ENCODE peak calls at places on chromosome 4, in five cellular contexts. C is dorsolateral prefrontal cortex, E is body of pancreas, T is suprapubic skin, Q is right lobe of liver. K is an unnamed sample.

GRCh38 chr4:142331646-142332045 is 514.5 kb downstream of the INPP4B start:
- DNase-seq in C (no peak), E (no peak), T (no peak), Q (no peak), K (no peak)

GRCh38 chr4:101284546-101284945 is 62.8 kb downstream of the PPP3CA start:
- DNase-seq in C (no peak), E (no peak), T (no peak), Q (no peak), K (peak; percentile 60)

GRCh38 chr4:27357283-27357682 is 496.6 kb downstream of the STIM2 start:
- DNase-seq in C (no peak), E (no peak), T (no peak), Q (no peak), K (peak; percentile 9)

GRCh38 chr4:80010316-80010715 is 62.7 kb downstream of the ANTXR2 start:
- DNase-seq in C (no peak), E (no peak), T (no peak), Q (no peak), K (no peak)

GRCh38 chr4:168908859-168909390 is 101.1 kb downstream of the CBR4 start:
- DNase-seq in C (no peak), E (no peak), T (no peak), Q (no peak), K (no peak)

GRCh38 chr4:77636902-77637301 is 31.3 kb downstream of the CXCL13 start:
- DNase-seq in C (no peak), E (no peak), T (no peak), Q (no peak), K (peak; percentile 79)

GRCh38 chr4:40176602-40177001 is 20.2 kb upstream of the RHOH start:
- DNase-seq in C (no peak), E (peak; percentile 40), T (no peak), Q (no peak), K (peak; percentile 21)

GRCh38 chr4:39814403-39815185 is 116.7 kb downstream of the UBE2K start:
- DNase-seq in C (no peak), E (no peak), T (no peak), Q (no peak), K (peak; percentile 13)

GRCh38 chr4:75514949-75515612 is 808 bp downstream of the THAP6 start:
- DNase-seq in C (no peak), E (no peak), T (no peak), Q (no peak), K (no peak)

GRCh38 chr4:67035986-67036385 is 509.3 kb downstream of the CENPC start:
- DNase-seq in C (no peak), E (no peak), T (no peak), Q (no peak), K (peak; percentile 18)

GRCh38 chr4:47972721-47973120 is 43.8 kb downstream of the CNGA1 start:
- DNase-seq in C (no peak), E (no peak), T (no peak), Q (no peak), K (no peak)

GRCh38 chr4:159446266-159446976 is 343.5 kb downstream of the RAPGEF2 start:
- DNase-seq in C (peak; percentile 47), E (peak; percentile 41), T (no peak), Q (no peak), K (peak; percentile 80)

GRCh38 chr4:55608591-55608990 is 16.5 kb upstream of the PDCL2 start:
- DNase-seq in C (no peak), E (no peak), T (no peak), Q (no peak), K (no peak)
- H3K4me3 ChIP-seq in C (no peak overlapping the region), E (no peak overlapping the region), T (peak overlapping the region; percentile 3), Q (no peak overlapping the region), K (no peak overlapping the region)

GRCh38 chr4:119087121-119087520 is 48.5 kb upstream of the MYOZ2 start:
- DNase-seq in C (no peak), E (no peak), T (no peak), Q (no peak), K (peak; percentile 34)
- TF ChIP-seq CTCF in C (no peak), E (peak; percentile 52), T (peak; percentile 11), Q (peak; percentile 20), K (peak; percentile 35)

GRCh38 chr4:181503800-181504364 is 739.3 kb upstream of the TENM3 start:
- DNase-seq in C (no peak), E (no peak), T (no peak), Q (no peak), K (no peak)

GRCh38 chr4:181502611-181503010 is 740.6 kb upstream of the TENM3 start:
- DNase-seq in C (no peak), E (no peak), T (no peak), Q (no peak), K (no peak)

GRCh38 chr4:181509073-181509472 is 734.1 kb upstream of the TENM3 start:
- DNase-seq in C (no peak), E (no peak), T (no peak), Q (no peak), K (no peak)

DNA sequence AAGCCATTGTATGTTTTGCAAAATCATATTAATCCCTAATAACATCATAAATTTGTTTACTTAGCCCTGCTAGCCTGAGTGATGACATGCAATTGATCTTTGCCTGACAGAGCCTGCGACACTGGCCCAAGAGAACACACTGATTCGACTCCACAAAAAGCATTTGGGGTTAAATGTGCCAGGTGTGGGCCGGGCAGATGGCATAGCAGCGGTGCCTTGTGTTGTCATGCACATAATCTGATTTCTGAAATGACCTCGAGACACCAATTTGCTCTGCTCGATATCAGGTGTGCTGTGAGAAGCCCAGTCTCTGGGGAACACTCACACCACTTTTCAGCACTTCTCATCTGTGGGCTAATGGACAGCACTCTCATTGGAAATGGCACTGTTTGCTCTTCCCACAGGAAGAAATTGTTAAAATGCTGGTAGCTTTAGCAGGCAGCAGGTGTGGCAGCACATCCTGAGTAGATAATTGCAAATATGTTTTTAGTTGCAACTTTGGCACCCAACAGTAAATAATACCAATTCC is 738.3 kb upstream of the TENM3 start:
- DNase-seq in C (no peak), E (no peak), T (no peak), Q (no peak), K (peak; percentile 54)
- H3K4me3 ChIP-seq in C (no peak overlapping the region), E (no peak overlapping the region), T (no peak overlapping the region), Q (no peak overlapping the region), K (no peak overlapping the region)

GRCh38 chr4:2418652-2419571 is at the start of gene CFAP99:
- DNase-seq in C (peak; percentile 97), E (peak; percentile 99), T (peak; percentile 98), Q (peak; percentile 99), K (peak; percentile 98)
- TF ChIP-seq CTCF in C (peak; percentile 46), E (no peak), T (no peak), Q (peak; percentile 48), K (no peak)

DNA sequence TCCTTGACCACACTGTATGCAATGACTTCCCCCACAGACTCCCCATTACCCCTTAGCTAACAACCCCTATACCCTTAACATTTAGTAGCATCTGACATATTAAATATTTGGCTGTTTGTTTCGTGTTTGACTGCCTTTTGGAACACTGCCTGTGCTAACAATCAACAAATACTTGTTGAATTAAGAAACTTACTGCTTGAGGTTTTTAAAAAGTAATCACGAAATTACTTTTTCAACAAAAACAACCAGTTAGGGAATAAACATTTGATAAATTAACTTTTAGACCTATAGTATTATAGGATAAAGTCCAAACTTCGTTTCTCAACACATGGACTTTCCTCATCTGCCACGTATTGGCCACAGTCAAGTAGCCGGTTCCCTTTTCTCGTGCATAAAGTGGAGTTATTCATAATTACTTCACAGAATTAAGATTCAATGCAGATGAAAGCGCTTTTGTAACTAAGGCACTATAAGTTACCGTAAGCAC is 555 bp upstream of the ELMOD2 start:
- DNase-seq in C (no peak), E (no peak), T (no peak), Q (no peak), K (no peak)
- H3K4me3 ChIP-seq in C (peak overlapping the region; percentile 74), E (no peak overlapping the region), T (peak overlapping the region; percentile 81), Q (peak overlapping the region; percentile 80), K (no peak overlapping the region)

DNA sequence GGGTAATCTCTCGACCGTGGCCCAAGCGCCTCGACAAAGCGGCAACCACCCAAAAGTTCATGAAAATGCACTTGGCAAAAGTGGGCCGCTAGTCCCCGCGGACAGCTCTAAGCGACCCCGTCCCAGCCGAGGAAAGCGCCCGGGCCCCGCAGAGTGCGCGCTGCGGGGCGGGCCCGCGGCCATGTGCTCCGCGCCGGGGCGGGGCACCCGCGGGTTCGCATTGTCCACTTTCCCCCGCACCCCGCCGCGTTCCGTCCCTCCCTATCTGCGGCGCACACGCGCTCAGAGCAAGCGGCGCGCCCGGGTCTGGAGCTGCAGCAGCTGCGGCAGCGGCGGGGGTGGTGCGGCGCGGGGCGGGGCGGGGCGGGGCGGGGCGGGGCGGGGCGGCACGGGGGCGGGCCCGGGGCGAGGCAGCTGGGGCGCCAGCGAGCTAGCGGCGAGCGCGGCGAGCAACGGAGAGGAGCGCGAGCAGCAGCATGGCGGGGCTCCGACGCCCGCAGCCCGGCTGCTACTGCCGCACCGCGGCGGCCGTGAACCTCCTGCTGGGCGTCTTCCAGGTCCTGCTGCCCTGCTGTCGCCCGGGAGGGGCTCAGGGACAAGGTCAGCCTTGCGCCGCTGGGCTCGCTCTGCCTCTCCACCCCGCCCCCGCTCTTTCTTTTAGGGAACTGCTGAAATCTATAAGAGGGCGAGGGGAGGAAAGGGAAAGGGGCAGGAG is at the start of gene TMEM131L:
- DNase-seq in C (peak; percentile 78), E (peak; percentile 86), T (peak; percentile 74), Q (peak; percentile 93), K (peak; percentile 88)
- TF ChIP-seq CTCF in C (peak; percentile 18), E (peak; percentile 25), T (no peak), Q (peak; percentile 37), K (peak; percentile 14)

GRCh38 chr4:57064811-57065711 is 45.1 kb downstream of the IGFBP7 start:
- DNase-seq in C (no peak), E (peak; percentile 34), T (no peak), Q (no peak), K (peak; percentile 87)
- H3K4me3 ChIP-seq in C (no peak overlapping the region), E (no peak overlapping the region), T (no peak overlapping the region), Q (no peak overlapping the region), K (no peak overlapping the region)

DNA sequence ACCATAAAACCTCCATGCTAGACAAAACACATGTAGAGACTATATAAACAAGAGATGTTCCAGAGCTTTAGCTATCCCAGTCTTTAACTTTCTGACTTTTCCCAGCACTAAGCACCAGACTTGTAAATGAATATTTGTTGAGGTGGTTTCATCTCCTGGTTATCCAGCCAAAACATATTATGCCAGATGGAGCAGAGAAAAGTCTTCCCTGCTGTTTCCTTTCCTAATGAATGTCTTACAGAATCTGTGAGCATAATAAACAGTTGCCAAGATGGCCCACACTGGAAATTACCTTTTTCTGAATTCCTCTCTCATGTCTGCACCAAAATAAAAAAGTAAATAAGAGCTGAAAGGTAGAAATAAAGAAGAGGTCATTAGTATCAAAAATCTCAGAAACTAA is 159.2 kb downstream of the TECRL start:
- DNase-seq in C (no peak), E (no peak), T (no peak), Q (no peak), K (no peak)
- TF ChIP-seq CTCF in C (no peak), E (no peak), T (no peak), Q (no peak), K (no peak)

DNA sequence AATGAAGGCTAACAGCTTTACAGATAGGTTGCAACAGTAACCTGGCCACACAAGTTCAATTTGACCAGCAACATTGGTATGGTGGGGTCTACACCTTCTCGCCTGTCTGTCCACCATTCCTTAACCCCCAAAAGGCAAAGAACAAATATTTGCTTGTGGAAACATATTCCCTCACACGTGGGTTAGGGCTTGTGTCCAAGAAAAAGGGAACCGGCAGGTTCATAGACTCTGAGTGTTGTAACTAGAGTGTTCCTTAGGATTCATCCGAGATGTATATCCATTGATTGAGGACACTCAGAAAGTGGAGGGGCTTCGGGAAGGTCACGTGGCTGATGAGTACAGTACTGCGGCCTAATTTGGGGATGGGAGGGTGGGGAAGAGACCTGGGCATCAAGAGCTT is 54.1 kb downstream of the C4orf51 start:
- DNase-seq in C (no peak), E (no peak), T (no peak), Q (no peak), K (no peak)
- H3K4me3 ChIP-seq in C (no peak overlapping the region), E (no peak overlapping the region), T (peak overlapping the region; percentile 61), Q (no peak overlapping the region), K (no peak overlapping the region)